ENCODE peak calls at places on chromosomes 6 and 20, in nine cellular contexts. One of them, this sample, is unnamed.
A peak's percentile ranks its signal among the peaks of the same experiment; 100 is the strongest.

GRCh38 chr6:22575190-22575589 is 5.8 kb downstream of the HDGFL1 start:
- DNase-seq in cardiac muscle cell: no peak
- DNase-seq in pancreas: no peak
- DNase-seq in fibroblast of villous mesenchyme: no peak
- DNase-seq in Calu3: no peak
- DNase-seq in CD4-positive, alpha-beta T cell: no peak
- DNase-seq in psoas muscle: no peak
- DNase-seq in heart right ventricle: no peak
- DNase-seq in dorsolateral prefrontal cortex: no peak
- DNase-seq in this sample: no peak

GRCh38 chr6:16544521-16544920 is 216.7 kb downstream of the ATXN1 start:
- DNase-seq in cardiac muscle cell: no peak
- DNase-seq in pancreas: no peak
- DNase-seq in fibroblast of villous mesenchyme: no peak
- DNase-seq in Calu3: no peak
- DNase-seq in CD4-positive, alpha-beta T cell: no peak
- DNase-seq in psoas muscle: no peak
- DNase-seq in heart right ventricle: no peak
- DNase-seq in dorsolateral prefrontal cortex: no peak
- DNase-seq in this sample: no peak

GRCh38 chr6:25027221-25027916 is 91.6 kb upstream of the RIPOR2 start:
- DNase-seq in cardiac muscle cell: no peak
- DNase-seq in pancreas: no peak
- DNase-seq in fibroblast of villous mesenchyme: no peak
- DNase-seq in Calu3: no peak
- DNase-seq in CD4-positive, alpha-beta T cell: peak; percentile 76
- DNase-seq in psoas muscle: no peak
- DNase-seq in heart right ventricle: no peak
- DNase-seq in dorsolateral prefrontal cortex: no peak
- DNase-seq in this sample: no peak

GRCh38 chr6:35050291-35050987 is 90.7 kb downstream of the TCP11 start:
- DNase-seq in cardiac muscle cell: no peak
- DNase-seq in pancreas: no peak
- DNase-seq in fibroblast of villous mesenchyme: peak; percentile 23
- DNase-seq in Calu3: no peak
- DNase-seq in CD4-positive, alpha-beta T cell: no peak
- DNase-seq in psoas muscle: no peak
- DNase-seq in heart right ventricle: no peak
- DNase-seq in dorsolateral prefrontal cortex: no peak
- DNase-seq in this sample: no peak

GRCh38 chr6:156689656-156690055 is 87.5 kb upstream of the ARID1B start:
- DNase-seq in cardiac muscle cell: no peak
- DNase-seq in pancreas: peak; percentile 33
- DNase-seq in fibroblast of villous mesenchyme: no peak
- DNase-seq in Calu3: no peak
- DNase-seq in CD4-positive, alpha-beta T cell: no peak
- DNase-seq in psoas muscle: no peak
- DNase-seq in heart right ventricle: no peak
- DNase-seq in dorsolateral prefrontal cortex: no peak
- DNase-seq in this sample: no peak

GRCh38 chr6:39312912-39313525 is 1.2 kb downstream of the KCNK17 start:
- DNase-seq in cardiac muscle cell: no peak
- DNase-seq in pancreas: no peak
- DNase-seq in fibroblast of villous mesenchyme: no peak
- DNase-seq in Calu3: no peak
- DNase-seq in CD4-positive, alpha-beta T cell: no peak
- DNase-seq in psoas muscle: peak; percentile 59
- DNase-seq in heart right ventricle: peak; percentile 47
- DNase-seq in dorsolateral prefrontal cortex: no peak
- DNase-seq in this sample: no peak

GRCh38 chr6:159042003-159042823 is 2.6 kb downstream of the TAGAP start:
- DNase-seq in cardiac muscle cell: peak; percentile 66
- DNase-seq in pancreas: peak; percentile 80
- DNase-seq in fibroblast of villous mesenchyme: peak; percentile 56
- DNase-seq in Calu3: peak; percentile 80
- DNase-seq in CD4-positive, alpha-beta T cell: peak; percentile 66
- DNase-seq in psoas muscle: peak; percentile 65
- DNase-seq in heart right ventricle: no peak
- DNase-seq in dorsolateral prefrontal cortex: peak; percentile 66
- DNase-seq in this sample: peak; percentile 33

GRCh38 chr20:56626367-56627121 is 2.6 kb upstream of the TFAP2C start:
- DNase-seq in cardiac muscle cell: peak; percentile 24
- DNase-seq in pancreas: peak; percentile 22
- DNase-seq in fibroblast of villous mesenchyme: peak; percentile 34
- DNase-seq in Calu3: peak; percentile 70
- DNase-seq in CD4-positive, alpha-beta T cell: no peak
- DNase-seq in psoas muscle: no peak
- DNase-seq in heart right ventricle: no peak
- DNase-seq in dorsolateral prefrontal cortex: no peak
- DNase-seq in this sample: peak; percentile 36

GRCh38 chr6:108884211-108885059 is 36.2 kb downstream of the ARMC2 start:
- DNase-seq in cardiac muscle cell: no peak
- DNase-seq in pancreas: no peak
- DNase-seq in fibroblast of villous mesenchyme: no peak
- DNase-seq in Calu3: no peak
- DNase-seq in CD4-positive, alpha-beta T cell: no peak
- DNase-seq in psoas muscle: no peak
- DNase-seq in heart right ventricle: no peak
- DNase-seq in dorsolateral prefrontal cortex: no peak
- DNase-seq in this sample: no peak

GRCh38 chr20:17611290-17611539 is 41.3 kb downstream of the DSTN start:
- DNase-seq in cardiac muscle cell: no peak
- DNase-seq in pancreas: no peak
- DNase-seq in fibroblast of villous mesenchyme: no peak
- DNase-seq in Calu3: no peak
- DNase-seq in CD4-positive, alpha-beta T cell: no peak
- DNase-seq in psoas muscle: no peak
- DNase-seq in heart right ventricle: no peak
- DNase-seq in dorsolateral prefrontal cortex: no peak
- DNase-seq in this sample: no peak

GRCh38 chr6:159720708-159721107 is 6.6 kb upstream of the WTAP start:
- DNase-seq in cardiac muscle cell: peak; percentile 34
- DNase-seq in pancreas: no peak
- DNase-seq in fibroblast of villous mesenchyme: peak; percentile 34
- DNase-seq in Calu3: peak; percentile 49
- DNase-seq in CD4-positive, alpha-beta T cell: peak; percentile 12
- DNase-seq in psoas muscle: no peak
- DNase-seq in heart right ventricle: no peak
- DNase-seq in dorsolateral prefrontal cortex: no peak
- DNase-seq in this sample: peak; percentile 12

GRCh38 chr6:101110814-101111213 is 229.7 kb upstream of the ASCC3 start:
- DNase-seq in cardiac muscle cell: no peak
- DNase-seq in pancreas: no peak
- DNase-seq in fibroblast of villous mesenchyme: peak; percentile 15
- DNase-seq in Calu3: no peak
- DNase-seq in CD4-positive, alpha-beta T cell: no peak
- DNase-seq in psoas muscle: no peak
- DNase-seq in heart right ventricle: no peak
- DNase-seq in dorsolateral prefrontal cortex: no peak
- DNase-seq in this sample: peak; percentile 18

GRCh38 chr6:42028234-42029061 is 21.9 kb upstream of the TAF8 start:
- DNase-seq in cardiac muscle cell: peak; percentile 92
- DNase-seq in pancreas: no peak
- DNase-seq in fibroblast of villous mesenchyme: peak; percentile 95
- DNase-seq in Calu3: no peak
- DNase-seq in CD4-positive, alpha-beta T cell: no peak
- DNase-seq in psoas muscle: no peak
- DNase-seq in heart right ventricle: peak; percentile 20
- DNase-seq in dorsolateral prefrontal cortex: no peak
- DNase-seq in this sample: no peak

GRCh38 chr6:2853766-2854393 is 12.2 kb upstream of the SERPINB1 start:
- DNase-seq in cardiac muscle cell: peak; percentile 77
- DNase-seq in pancreas: no peak
- DNase-seq in fibroblast of villous mesenchyme: peak; percentile 78
- DNase-seq in Calu3: peak; percentile 73
- DNase-seq in CD4-positive, alpha-beta T cell: peak; percentile 70
- DNase-seq in psoas muscle: no peak
- DNase-seq in heart right ventricle: no peak
- DNase-seq in dorsolateral prefrontal cortex: no peak
- DNase-seq in this sample: peak; percentile 82

DNA sequence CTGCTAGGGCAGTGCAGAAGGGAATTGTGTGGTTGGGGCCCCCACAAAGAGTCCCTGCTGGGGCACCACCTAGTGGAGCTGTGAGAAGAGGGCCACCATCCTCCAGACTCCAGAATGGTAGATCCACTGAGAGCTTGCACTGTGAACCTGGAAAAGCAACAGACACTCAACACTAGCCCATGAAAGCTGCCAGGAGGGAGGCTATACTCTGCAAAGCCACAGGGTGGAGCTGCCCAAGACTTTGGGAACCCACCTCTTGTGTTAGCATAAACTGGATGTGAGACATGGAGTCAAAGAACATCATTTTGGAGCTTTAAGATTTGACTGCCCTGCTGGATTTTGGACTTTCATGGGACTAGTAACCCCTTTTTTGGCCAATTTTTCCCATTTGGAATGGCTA is 328.4 kb upstream of the KHDRBS2 start:
- DNase-seq in cardiac muscle cell: no peak
- DNase-seq in pancreas: no peak
- DNase-seq in fibroblast of villous mesenchyme: no peak
- DNase-seq in Calu3: no peak
- DNase-seq in CD4-positive, alpha-beta T cell: no peak
- DNase-seq in psoas muscle: no peak
- DNase-seq in heart right ventricle: no peak
- DNase-seq in dorsolateral prefrontal cortex: no peak
- DNase-seq in this sample: no peak
- TF ChIP-seq CTCF in cardiac muscle cell: no peak
- TF ChIP-seq CTCF in pancreas: no peak
- TF ChIP-seq CTCF in fibroblast of villous mesenchyme: no peak
- TF ChIP-seq CTCF in Calu3: no peak
- TF ChIP-seq CTCF in CD4-positive, alpha-beta T cell: no peak
- TF ChIP-seq CTCF in psoas muscle: no peak
- TF ChIP-seq CTCF in heart right ventricle: no peak
- TF ChIP-seq CTCF in dorsolateral prefrontal cortex: no peak
- TF ChIP-seq CTCF in this sample: no peak

GRCh38 chr6:44494011-44494501 is 106.5 kb downstream of the CDC5L start:
- DNase-seq in cardiac muscle cell: peak; percentile 63
- DNase-seq in pancreas: no peak
- DNase-seq in fibroblast of villous mesenchyme: peak; percentile 29
- DNase-seq in Calu3: peak; percentile 65
- DNase-seq in CD4-positive, alpha-beta T cell: no peak
- DNase-seq in psoas muscle: no peak
- DNase-seq in heart right ventricle: no peak
- DNase-seq in dorsolateral prefrontal cortex: no peak
- DNase-seq in this sample: peak; percentile 73
- TF ChIP-seq CTCF in cardiac muscle cell: peak; percentile 32
- TF ChIP-seq CTCF in pancreas: no peak
- TF ChIP-seq CTCF in fibroblast of villous mesenchyme: peak; percentile 39
- TF ChIP-seq CTCF in Calu3: peak; percentile 38
- TF ChIP-seq CTCF in CD4-positive, alpha-beta T cell: no peak
- TF ChIP-seq CTCF in psoas muscle: peak; percentile 23
- TF ChIP-seq CTCF in heart right ventricle: no peak
- TF ChIP-seq CTCF in dorsolateral prefrontal cortex: no peak
- TF ChIP-seq CTCF in this sample: peak; percentile 34

DNA sequence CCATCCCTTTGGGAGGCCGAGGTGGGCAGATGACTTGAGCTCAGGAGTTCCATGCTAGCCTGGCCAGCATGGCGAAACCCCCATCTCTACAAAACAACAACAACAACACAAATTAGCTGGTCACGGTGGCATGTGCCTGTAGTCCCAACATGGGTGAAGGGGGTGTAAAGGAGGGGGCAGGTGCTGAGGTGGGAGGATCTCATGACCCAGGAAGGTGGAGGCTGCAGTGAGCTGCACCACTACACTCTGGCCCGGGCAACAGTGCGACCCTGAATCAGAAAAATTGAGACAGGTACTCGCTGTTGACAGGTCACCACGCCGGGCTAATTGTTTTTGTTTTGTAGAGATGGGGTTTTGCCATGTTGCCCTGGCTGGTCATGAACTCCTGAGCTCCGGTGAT is 4.2 kb downstream of the SCAF8 start:
- DNase-seq in cardiac muscle cell: no peak
- DNase-seq in pancreas: no peak
- DNase-seq in fibroblast of villous mesenchyme: no peak
- DNase-seq in Calu3: no peak
- DNase-seq in CD4-positive, alpha-beta T cell: no peak
- DNase-seq in psoas muscle: no peak
- DNase-seq in heart right ventricle: no peak
- DNase-seq in dorsolateral prefrontal cortex: no peak
- DNase-seq in this sample: no peak
- TF ChIP-seq CTCF in cardiac muscle cell: no peak
- TF ChIP-seq CTCF in pancreas: no peak
- TF ChIP-seq CTCF in fibroblast of villous mesenchyme: no peak
- TF ChIP-seq CTCF in Calu3: no peak
- TF ChIP-seq CTCF in CD4-positive, alpha-beta T cell: no peak
- TF ChIP-seq CTCF in psoas muscle: no peak
- TF ChIP-seq CTCF in heart right ventricle: no peak
- TF ChIP-seq CTCF in dorsolateral prefrontal cortex: no peak
- TF ChIP-seq CTCF in this sample: no peak

DNA sequence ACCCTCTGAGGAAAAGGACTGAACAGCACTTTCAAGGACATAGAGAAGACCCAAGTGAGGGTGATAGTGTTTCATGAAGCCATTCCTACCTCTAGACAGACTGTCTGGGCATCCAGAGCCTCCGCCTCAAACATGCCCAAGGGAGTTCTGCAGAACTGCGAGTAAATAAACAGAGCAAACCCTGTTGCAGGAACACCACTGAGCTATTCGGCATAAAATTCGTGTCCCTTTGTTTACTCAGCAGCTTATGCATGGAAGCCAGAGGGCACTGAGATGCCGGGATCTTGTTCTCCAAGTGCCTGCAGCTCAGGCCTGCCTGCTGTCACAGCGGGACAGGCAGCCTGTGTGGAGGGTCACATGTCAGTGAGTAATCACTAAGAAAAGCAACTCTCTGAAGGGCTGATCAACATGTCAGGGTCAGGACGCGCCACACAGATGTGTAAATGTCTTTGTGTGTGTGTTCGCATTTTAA is 164.9 kb upstream of the HEY2 start:
- DNase-seq in cardiac muscle cell: no peak
- DNase-seq in pancreas: no peak
- DNase-seq in fibroblast of villous mesenchyme: peak; percentile 18
- DNase-seq in Calu3: no peak
- DNase-seq in CD4-positive, alpha-beta T cell: no peak
- DNase-seq in psoas muscle: peak; percentile 86
- DNase-seq in heart right ventricle: peak; percentile 44
- DNase-seq in dorsolateral prefrontal cortex: peak; percentile 77
- DNase-seq in this sample: no peak
- TF ChIP-seq CTCF in cardiac muscle cell: no peak
- TF ChIP-seq CTCF in pancreas: no peak
- TF ChIP-seq CTCF in fibroblast of villous mesenchyme: no peak
- TF ChIP-seq CTCF in Calu3: no peak
- TF ChIP-seq CTCF in CD4-positive, alpha-beta T cell: no peak
- TF ChIP-seq CTCF in psoas muscle: peak; percentile 20
- TF ChIP-seq CTCF in heart right ventricle: peak; percentile 49
- TF ChIP-seq CTCF in dorsolateral prefrontal cortex: peak; percentile 58
- TF ChIP-seq CTCF in this sample: no peak

GRCh38 chr6:106512048-106512957 is 117.0 kb downstream of the RTN4IP1 start:
- DNase-seq in cardiac muscle cell: peak; percentile 44
- DNase-seq in pancreas: peak; percentile 77
- DNase-seq in fibroblast of villous mesenchyme: peak; percentile 59
- DNase-seq in Calu3: peak; percentile 83
- DNase-seq in CD4-positive, alpha-beta T cell: peak; percentile 76
- DNase-seq in psoas muscle: peak; percentile 81
- DNase-seq in heart right ventricle: peak; percentile 71
- DNase-seq in dorsolateral prefrontal cortex: no peak
- DNase-seq in this sample: peak; percentile 38
- TF ChIP-seq CTCF in cardiac muscle cell: peak; percentile 27
- TF ChIP-seq CTCF in pancreas: no peak
- TF ChIP-seq CTCF in fibroblast of villous mesenchyme: peak; percentile 20
- TF ChIP-seq CTCF in Calu3: no peak
- TF ChIP-seq CTCF in CD4-positive, alpha-beta T cell: peak; percentile 67
- TF ChIP-seq CTCF in psoas muscle: no peak
- TF ChIP-seq CTCF in heart right ventricle: peak; percentile 48
- TF ChIP-seq CTCF in dorsolateral prefrontal cortex: no peak
- TF ChIP-seq CTCF in this sample: peak; percentile 31

This sample was measured in AG10803.